ENCODE peak calls at places on chromosomes 13 and 19, in ten cellular contexts. J is tibial artery; X is left ventricle myocardium inferior; R is SK-N-SH; Z is cardiac muscle cell; V is adrenal gland; K is IMR-90; Q is pancreas; B is CD4-positive, CD25-positive, alpha-beta regulatory T cell; P is breast epithelium. I is an unnamed sample.

GRCh38 chr19:56333506-56333905 is 18.9 kb upstream of the ZSCAN5A start:
- DNase-seq in R (peak; percentile 64), K (peak; percentile 56), X (no peak), Q (peak; percentile 38), Z (peak; percentile 78), V (peak; percentile 67), B (peak; percentile 61), J (peak; percentile 45), P (no peak), I (peak; percentile 43)

GRCh38 chr19:48363500-48363809 is 285 bp downstream of the TMEM143 start:
- DNase-seq in R (no peak), P (no peak), B (no peak), Z (no peak), J (peak; percentile 37), K (no peak), X (no peak), V (no peak), Q (no peak), I (no peak)

GRCh38 chr19:54674021-54674617 is 11.3 kb downstream of the LILRB4 start:
- DNase-seq in B (peak; percentile 46), P (no peak), V (no peak), J (no peak), Q (no peak), X (no peak), K (no peak), R (peak; percentile 24), Z (peak; percentile 40), I (peak; percentile 66)

GRCh38 chr13:23889598-23890224 is 511 bp upstream of the MIPEP start:
- DNase-seq in B (peak; percentile 10), Q (no peak), R (peak; percentile 41), Z (no peak), K (no peak), X (no peak), J (no peak), P (no peak), V (no peak), I (peak; percentile 1)

GRCh38 chr19:18399008-18399407 is 1.6 kb upstream of the LRRC25 start:
- DNase-seq in R (no peak), Z (no peak), V (peak; percentile 85), Q (peak; percentile 61), P (no peak), X (no peak), J (peak; percentile 64), K (peak; percentile 87), B (no peak), I (no peak)

GRCh38 chr13:84810781-84811180 is 928.5 kb upstream of the SLITRK1 start:
- DNase-seq in X (no peak), P (no peak), K (no peak), B (no peak), Q (no peak), R (no peak), Z (no peak), J (no peak), V (no peak), I (no peak)

GRCh38 chr19:27776020-27776419 is 1436.9 kb downstream of the UQCRFS1 start:
- DNase-seq in V (peak; percentile 16), Z (peak; percentile 60), K (peak; percentile 31), P (no peak), X (no peak), Q (no peak), R (no peak), J (no peak), B (no peak), I (peak; percentile 84)

GRCh38 chr19:34282611-34283519 is 28.5 kb downstream of the GARRE1 start:
- DNase-seq in P (no peak), V (no peak), B (no peak), Q (no peak), R (no peak), J (no peak), Z (no peak), X (no peak), K (no peak), I (no peak)

GRCh38 chr19:13035820-13036365 is 40.6 kb downstream of the NFIX start:
- DNase-seq in Q (no peak), K (no peak), R (no peak), P (no peak), V (no peak), X (no peak), J (no peak), Z (no peak), B (no peak), I (no peak)
- H3K4me1 ChIP-seq in Q (peaks cover 31% of the 10 kb centered on the region), K (peaks cover 59% of the 10 kb centered on the region), R (peaks cover 61% of the 10 kb centered on the region), P (peaks cover 16% of the 10 kb centered on the region), V (peaks cover 13% of the 10 kb centered on the region), X (peaks cover 100% of the 10 kb centered on the region), J (peaks cover 100% of the 10 kb centered on the region), Z (no peaks in the 10 kb centered on the region), B (no peaks in the 10 kb centered on the region), I (peaks cover 17% of the 10 kb centered on the region)

DNA sequence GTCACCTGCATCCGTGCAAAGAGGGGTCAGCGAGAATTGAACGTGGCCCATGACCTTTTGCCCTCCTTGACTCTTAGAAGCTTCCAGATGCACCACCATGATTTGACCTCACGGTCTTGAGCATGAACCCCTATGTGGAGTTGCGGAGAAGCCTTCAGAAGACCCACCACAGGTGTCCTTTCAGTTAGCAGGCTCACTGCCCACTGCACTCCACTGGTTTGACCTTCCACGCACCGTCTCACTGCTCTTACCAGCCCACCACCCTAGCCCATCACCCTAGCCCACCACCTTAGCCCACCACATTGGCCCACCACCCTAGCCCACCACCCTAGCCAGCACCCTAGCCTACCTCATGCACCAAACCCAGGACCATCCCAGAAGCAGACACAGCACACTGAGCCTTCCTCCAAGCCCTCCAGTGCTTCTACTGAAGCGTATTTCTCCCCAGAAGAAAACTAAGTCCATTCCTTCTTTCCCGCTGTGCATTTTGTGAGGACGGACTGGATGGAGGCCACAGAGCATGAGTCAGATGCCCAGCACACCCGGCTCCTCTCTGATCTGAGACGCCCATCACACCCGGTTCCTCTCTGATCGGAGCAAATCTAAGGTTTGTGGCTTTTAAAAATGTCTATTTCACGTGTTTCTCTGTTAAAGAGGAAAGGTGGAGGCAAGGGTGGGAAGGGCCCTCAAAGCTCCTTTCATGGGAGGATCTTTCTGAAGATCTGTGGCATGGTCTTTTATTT is 45.8 kb downstream of the SOX1 start:
- DNase-seq in B (no peak), R (no peak), P (no peak), X (no peak), K (no peak), Q (no peak), Z (no peak), V (no peak), J (no peak), I (no peak)
- H3K4me1 ChIP-seq in B (no peaks in the 10 kb centered on the region), R (no peaks in the 10 kb centered on the region), P (no peaks in the 10 kb centered on the region), X (no peaks in the 10 kb centered on the region), K (no peaks in the 10 kb centered on the region), Q (no peaks in the 10 kb centered on the region), Z (no peaks in the 10 kb centered on the region), V (no peaks in the 10 kb centered on the region), J (no peaks in the 10 kb centered on the region), I (no peaks in the 10 kb centered on the region)

GRCh38 chr19:5030822-5031221 is 61.9 kb downstream of the KDM4B start:
- DNase-seq in P (no peak), Q (no peak), J (no peak), Z (no peak), K (no peak), B (no peak), R (no peak), X (no peak), V (no peak), I (no peak)
- H3K4me1 ChIP-seq in P (no peaks in the 10 kb centered on the region), Q (no peaks in the 10 kb centered on the region), J (peaks cover 33% of the 10 kb centered on the region), Z (peaks cover 12% of the 10 kb centered on the region), K (peaks cover 15% of the 10 kb centered on the region), B (no peaks in the 10 kb centered on the region), R (no peaks in the 10 kb centered on the region), X (peaks cover 73% of the 10 kb centered on the region), V (peaks cover 14% of the 10 kb centered on the region), I (peaks cover 5% of the 10 kb centered on the region)

GRCh38 chr13:74027161-74027779 is 106.9 kb downstream of the KLF12 start:
- DNase-seq in X (no peak), R (no peak), B (no peak), Z (no peak), J (no peak), P (no peak), Q (no peak), V (no peak), K (no peak), I (no peak)
- H3K4me1 ChIP-seq in X (peaks cover 56% of the 10 kb centered on the region), R (no peaks in the 10 kb centered on the region), B (peaks cover 41% of the 10 kb centered on the region), Z (peaks cover 52% of the 10 kb centered on the region), J (peaks cover 10% of the 10 kb centered on the region), P (no peaks in the 10 kb centered on the region), Q (no peaks in the 10 kb centered on the region), V (no peaks in the 10 kb centered on the region), K (no peaks in the 10 kb centered on the region), I (no peaks in the 10 kb centered on the region)

DNA sequence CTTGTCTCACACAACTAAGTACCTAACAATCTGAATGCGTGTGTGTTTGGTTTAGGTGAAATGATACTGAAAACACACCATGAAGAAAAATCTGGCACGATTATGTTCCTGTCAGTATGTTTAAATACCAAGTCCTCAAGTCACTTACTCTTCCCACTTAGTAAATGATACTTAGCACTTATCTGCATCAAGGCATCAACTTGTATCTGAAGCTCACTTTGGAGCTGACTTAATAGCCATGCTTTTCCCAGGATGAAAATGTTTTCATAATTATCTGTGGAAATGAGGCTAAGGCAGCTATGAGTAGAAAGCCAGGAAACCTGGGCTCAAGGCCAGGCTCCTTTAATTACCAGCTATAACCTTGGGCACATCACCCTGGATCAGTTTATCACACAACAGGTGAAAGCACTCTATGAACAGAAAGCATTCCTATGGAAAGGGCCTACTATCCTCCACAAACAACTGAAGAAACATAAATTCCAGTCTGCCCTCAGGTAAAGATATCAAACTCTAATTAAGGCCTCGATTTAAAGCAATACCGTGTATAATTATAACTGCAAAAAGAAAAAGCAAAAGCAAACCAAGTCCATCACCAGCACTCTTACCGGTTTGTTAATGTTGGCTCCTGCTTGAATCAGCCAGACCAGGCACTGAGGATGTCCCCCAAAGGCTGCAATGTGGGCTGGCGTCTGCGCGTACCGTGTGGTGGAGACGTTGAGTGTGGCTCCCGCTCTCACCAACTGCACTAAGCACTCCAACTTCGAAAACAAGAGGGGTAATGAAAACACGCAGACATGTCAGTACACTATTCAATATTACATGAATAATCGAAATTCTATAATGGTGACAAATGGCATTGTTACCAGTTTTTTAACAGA is 4.6 kb downstream of the ANKRD10 start:
- DNase-seq in Z (no peak), P (no peak), K (no peak), V (peak; percentile 36), X (no peak), J (no peak), Q (no peak), R (no peak), B (no peak), I (no peak)
- H3K4me1 ChIP-seq in Z (peaks cover 31% of the 10 kb centered on the region), P (peaks cover 9% of the 10 kb centered on the region), K (peaks cover 13% of the 10 kb centered on the region), V (peaks cover 19% of the 10 kb centered on the region), X (peaks cover 89% of the 10 kb centered on the region), J (peaks cover 54% of the 10 kb centered on the region), Q (peaks cover 58% of the 10 kb centered on the region), R (peaks cover 19% of the 10 kb centered on the region), B (peaks cover 47% of the 10 kb centered on the region), I (peaks cover 43% of the 10 kb centered on the region)

DNA sequence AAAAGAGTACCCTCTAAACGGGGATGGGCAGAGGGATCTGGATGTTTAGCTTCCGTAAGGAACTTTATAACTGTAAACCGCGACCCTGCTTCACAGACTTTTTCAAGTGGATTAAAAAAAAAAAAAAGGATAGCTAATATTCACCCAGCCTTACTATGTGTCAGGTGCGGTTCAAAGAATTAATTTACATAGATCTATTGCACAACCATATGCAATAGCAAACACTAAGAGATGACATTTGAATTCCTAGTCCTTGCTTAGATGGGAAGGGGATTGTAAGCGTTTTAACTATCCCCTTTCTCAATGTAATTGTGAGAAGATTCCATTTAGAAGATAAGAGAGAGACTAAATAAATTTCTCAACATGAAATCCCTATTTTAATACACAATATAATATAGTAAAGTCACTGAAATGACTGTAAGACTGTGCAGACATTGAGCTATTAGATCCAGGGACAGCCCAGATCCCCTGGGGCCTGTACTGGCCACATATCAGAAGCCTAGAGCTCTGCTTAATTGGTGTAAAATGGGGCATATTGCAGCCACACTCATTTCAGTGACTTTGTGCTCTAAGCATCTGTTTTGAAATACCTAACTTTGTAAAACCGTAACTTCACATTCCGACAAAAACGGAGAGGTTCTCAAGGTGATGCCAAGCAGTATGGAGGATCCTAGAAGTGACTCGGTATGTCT is 13.6 kb downstream of the LATS2 start:
- DNase-seq in Q (no peak), R (no peak), Z (no peak), K (no peak), B (no peak), P (no peak), J (peak; percentile 18), X (no peak), V (no peak), I (no peak)
- H3K4me1 ChIP-seq in Q (no peaks in the 10 kb centered on the region), R (peaks cover 22% of the 10 kb centered on the region), Z (peaks cover 4% of the 10 kb centered on the region), K (peaks cover 31% of the 10 kb centered on the region), B (no peaks in the 10 kb centered on the region), P (no peaks in the 10 kb centered on the region), J (peaks cover 42% of the 10 kb centered on the region), X (peaks cover 98% of the 10 kb centered on the region), V (peaks cover 7% of the 10 kb centered on the region), I (no peaks in the 10 kb centered on the region)